ENCODE peak calls at places on chromosomes 12 and 14, in five cellular contexts. K is non-pigmented ciliary epithelial cell; T is fibroblast of lung; G is globus pallidus; Q is activated effector memory CD4-positive, alpha-beta T cell treated with Interleukin-2 at 50 U/mL for 16 hours. S is an unnamed sample.

GRCh38 chr12:98053202-98053601 is 462.2 kb upstream of the TMPO start:
- DNase-seq in Q (no peak), T (no peak), G (no peak), K (no peak), S (no peak)

GRCh38 chr12:54300732-54301427 is at the start of gene NFE2:
- DNase-seq in G (no peak), K (no peak), T (peak), Q (no peak), S (peak)

GRCh38 chr12:6941786-6942185 is 1.8 kb upstream of the RNU7-1 start:
- DNase-seq in G (no peak), Q (no peak), T (no peak), K (no peak), S (no peak)

GRCh38 chr12:11727133-11727664 is 77.7 kb downstream of the ETV6 start:
- DNase-seq in T (no peak), K (no peak), G (no peak), Q (peak), S (no peak)

GRCh38 chr12:121614872-121615467 is 11.4 kb upstream of the ORAI1 start:
- DNase-seq in K (no peak), G (no peak), Q (no peak), T (peak), S (no peak)

GRCh38 chr12:108228746-108229145 is 99.7 kb downstream of the WSCD2 start:
- DNase-seq in K (no peak), G (no peak), T (no peak), Q (no peak), S (no peak)

GRCh38 chr14:26174395-26174794 is 423.4 kb downstream of the NOVA1 start:
- DNase-seq in G (no peak), Q (no peak), T (peak), K (no peak), S (no peak)

GRCh38 chr14:99339551-99339950 is 67.6 kb upstream of the BCL11B start:
- DNase-seq in T (no peak), G (no peak), K (no peak), Q (no peak), S (no peak)

GRCh38 chr12:52181757-52182156 is 10.1 kb downstream of the KRT80 start:
- DNase-seq in T (peak), G (no peak), K (no peak), Q (no peak), S (peak)

GRCh38 chr14:100417466-100417865 is 94.3 kb downstream of the SLC25A47 start:
- DNase-seq in T (peak), G (peak), K (peak), Q (no peak), S (peak)

GRCh38 chr12:104669851-104670337 is 213.1 kb downstream of the CHST11 start:
- DNase-seq in T (peak), Q (no peak), G (no peak), K (no peak), S (peak)

GRCh38 chr12:67598598-67598997 is 49.9 kb upstream of the DYRK2 start:
- DNase-seq in K (no peak), Q (no peak), G (no peak), T (no peak), S (no peak)

GRCh38 chr12:81128930-81129554 is 51.2 kb downstream of the ACSS3 start:
- DNase-seq in K (no peak), G (peak), Q (no peak), T (peak), S (peak)

GRCh38 chr12:56080556-56081138 is 682 bp downstream of the ERBB3 start:
- DNase-seq in T (no peak), Q (no peak), G (peak), K (no peak), S (no peak)

GRCh38 chr12:85190728-85191127 is 89.3 kb upstream of the ALX1 start:
- DNase-seq in K (no peak), G (no peak), Q (no peak), T (no peak), S (no peak)

GRCh38 chr12:26401874-26402273 is 206.5 kb downstream of the SSPN start:
- DNase-seq in Q (no peak), T (no peak), K (no peak), G (peak), S (no peak)

GRCh38 chr12:53996188-53996885 is 3.6 kb upstream of the HOXC9 start:
- DNase-seq in T (no peak), G (no peak), Q (no peak), K (no peak), S (no peak)

GRCh38 chr12:90331821-90332220 is 623.2 kb downstream of the CCER1 start:
- DNase-seq in T (no peak), G (no peak), K (no peak), Q (no peak), S (no peak)

GRCh38 chr12:88952543-88952942 is 372.3 kb upstream of the KITLG start:
- DNase-seq in Q (no peak), G (no peak), T (peak), K (no peak), S (peak)

GRCh38 chr12:119715268-119715620 is 47.3 kb downstream of the PRKAB1 start:
- DNase-seq in Q (no peak), K (peak), T (peak), G (no peak), S (no peak)

GRCh38 chr12:50248406-50248805 is 34.9 kb downstream of the LIMA1 start:
- DNase-seq in T (no peak), G (no peak), K (no peak), Q (no peak), S (no peak)

GRCh38 chr12:79344855-79345840 is 345.6 kb downstream of the PAWR start:
- DNase-seq in K (no peak), T (peak), Q (no peak), G (no peak), S (peak)

GRCh38 chr12:71639341-71639760 is 24.3 kb downstream of the ZFC3H1 start:
- DNase-seq in T (no peak), K (no peak), G (peak), Q (no peak), S (no peak)

GRCh38 chr12:21649034-21649433 is 8.6 kb downstream of the LDHB start:
- DNase-seq in K (no peak), Q (no peak), T (no peak), G (no peak), S (no peak)

GRCh38 chr12:47393403-47393790 is 312.4 kb downstream of the RPAP3 start:
- DNase-seq in Q (no peak), T (no peak), K (no peak), G (no peak), S (no peak)

GRCh38 chr12:57727758-57728395 is 10.7 kb downstream of the AGAP2 start:
- DNase-seq in Q (no peak), K (no peak), G (no peak), T (no peak), S (no peak)

GRCh38 chr14:101358726-101359125 is 202.6 kb upstream of the DIO3 start:
- DNase-seq in T (no peak), Q (no peak), K (no peak), G (no peak), S (no peak)

GRCh38 chr14:44620106-44621019 is 113.3 kb upstream of the FSCB start:
- DNase-seq in G (no peak), T (no peak), Q (no peak), K (no peak), S (no peak)

GRCh38 chr12:20420557-20420956 is 52.2 kb downstream of the PDE3A start:
- DNase-seq in G (no peak), T (no peak), Q (no peak), K (no peak), S (no peak)

GRCh38 chr14:20436363-20436755 is 393 bp upstream of the KLHL33 start:
- DNase-seq in G (no peak), Q (no peak), T (peak), K (no peak), S (peak)

S was measured in Daoy.